ENCODE peak calls at places on chromosomes 6 and 20, in ten cellular contexts. One of them, this sample, is unnamed.

GRCh38 chr6:34938268-34938667 is 49.2 kb downstream of the ANKS1A start:
- DNase-seq in nephron progenitor cell: no peak
- DNase-seq in effector CD8-positive, alpha-beta T cell: no peak
- DNase-seq in HCT116: no peak
- DNase-seq in choroid plexus epithelial cell: no peak
- DNase-seq in right atrium auricular region: no peak
- DNase-seq in endothelial cell: no peak
- DNase-seq in transverse colon: no peak
- DNase-seq in stimulated activated CD4-positive, alpha-beta T cell treated with anti-CD3 and anti-CD28 coated beads, Interleukin-15, amount 100 ng/mL, for 1 hour: no peak
- DNase-seq in ACHN: no peak
- DNase-seq in this sample: no peak

GRCh38 chr6:167832497-167833395 is 6.0 kb downstream of the AFDN start:
- DNase-seq in stimulated activated CD4-positive, alpha-beta T cell treated with anti-CD3 and anti-CD28 coated beads, Interleukin-15, amount 100 ng/mL, for 1 hour: no peak
- DNase-seq in ACHN: peak
- DNase-seq in nephron progenitor cell: no peak
- DNase-seq in endothelial cell: no peak
- DNase-seq in effector CD8-positive, alpha-beta T cell: no peak
- DNase-seq in choroid plexus epithelial cell: peak
- DNase-seq in transverse colon: no peak
- DNase-seq in right atrium auricular region: no peak
- DNase-seq in HCT116: no peak
- DNase-seq in this sample: no peak

GRCh38 chr6:138682722-138683521 is 90.6 kb upstream of the CCDC28A start:
- DNase-seq in endothelial cell: no peak
- DNase-seq in ACHN: peak
- DNase-seq in choroid plexus epithelial cell: peak
- DNase-seq in HCT116: no peak
- DNase-seq in stimulated activated CD4-positive, alpha-beta T cell treated with anti-CD3 and anti-CD28 coated beads, Interleukin-15, amount 100 ng/mL, for 1 hour: no peak
- DNase-seq in nephron progenitor cell: no peak
- DNase-seq in right atrium auricular region: no peak
- DNase-seq in effector CD8-positive, alpha-beta T cell: no peak
- DNase-seq in transverse colon: no peak
- DNase-seq in this sample: peak

GRCh38 chr6:4021862-4022715 is 56.8 kb downstream of the FAM217A start:
- DNase-seq in stimulated activated CD4-positive, alpha-beta T cell treated with anti-CD3 and anti-CD28 coated beads, Interleukin-15, amount 100 ng/mL, for 1 hour: no peak
- DNase-seq in choroid plexus epithelial cell: peak
- DNase-seq in right atrium auricular region: no peak
- DNase-seq in effector CD8-positive, alpha-beta T cell: no peak
- DNase-seq in ACHN: peak
- DNase-seq in nephron progenitor cell: no peak
- DNase-seq in transverse colon: no peak
- DNase-seq in endothelial cell: no peak
- DNase-seq in HCT116: no peak
- DNase-seq in this sample: no peak

GRCh38 chr20:43702502-43702901 is 24.3 kb downstream of the GTSF1L start:
- DNase-seq in ACHN: no peak
- DNase-seq in endothelial cell: no peak
- DNase-seq in HCT116: no peak
- DNase-seq in choroid plexus epithelial cell: no peak
- DNase-seq in effector CD8-positive, alpha-beta T cell: no peak
- DNase-seq in right atrium auricular region: no peak
- DNase-seq in stimulated activated CD4-positive, alpha-beta T cell treated with anti-CD3 and anti-CD28 coated beads, Interleukin-15, amount 100 ng/mL, for 1 hour: no peak
- DNase-seq in transverse colon: no peak
- DNase-seq in nephron progenitor cell: no peak
- DNase-seq in this sample: no peak

GRCh38 chr20:25394996-25395395 is 4.4 kb upstream of the ABHD12 start:
- DNase-seq in stimulated activated CD4-positive, alpha-beta T cell treated with anti-CD3 and anti-CD28 coated beads, Interleukin-15, amount 100 ng/mL, for 1 hour: no peak
- DNase-seq in right atrium auricular region: no peak
- DNase-seq in ACHN: no peak
- DNase-seq in effector CD8-positive, alpha-beta T cell: no peak
- DNase-seq in HCT116: no peak
- DNase-seq in choroid plexus epithelial cell: no peak
- DNase-seq in nephron progenitor cell: no peak
- DNase-seq in transverse colon: no peak
- DNase-seq in endothelial cell: no peak
- DNase-seq in this sample: no peak

GRCh38 chr20:7673841-7674240 is 266.4 kb downstream of the HAO1 start:
- DNase-seq in endothelial cell: no peak
- DNase-seq in transverse colon: no peak
- DNase-seq in right atrium auricular region: no peak
- DNase-seq in stimulated activated CD4-positive, alpha-beta T cell treated with anti-CD3 and anti-CD28 coated beads, Interleukin-15, amount 100 ng/mL, for 1 hour: no peak
- DNase-seq in effector CD8-positive, alpha-beta T cell: no peak
- DNase-seq in HCT116: no peak
- DNase-seq in choroid plexus epithelial cell: peak
- DNase-seq in ACHN: no peak
- DNase-seq in nephron progenitor cell: no peak
- DNase-seq in this sample: no peak

GRCh38 chr6:2872417-2873358 is 30.4 kb downstream of the SERPINB9 start:
- DNase-seq in right atrium auricular region: no peak
- DNase-seq in transverse colon: no peak
- DNase-seq in effector CD8-positive, alpha-beta T cell: no peak
- DNase-seq in choroid plexus epithelial cell: no peak
- DNase-seq in stimulated activated CD4-positive, alpha-beta T cell treated with anti-CD3 and anti-CD28 coated beads, Interleukin-15, amount 100 ng/mL, for 1 hour: no peak
- DNase-seq in HCT116: no peak
- DNase-seq in ACHN: no peak
- DNase-seq in nephron progenitor cell: no peak
- DNase-seq in endothelial cell: no peak
- DNase-seq in this sample: no peak

GRCh38 chr20:41391587-41392001 is 25.0 kb upstream of the EMILIN3 start:
- DNase-seq in choroid plexus epithelial cell: no peak
- DNase-seq in nephron progenitor cell: no peak
- DNase-seq in HCT116: no peak
- DNase-seq in transverse colon: no peak
- DNase-seq in stimulated activated CD4-positive, alpha-beta T cell treated with anti-CD3 and anti-CD28 coated beads, Interleukin-15, amount 100 ng/mL, for 1 hour: no peak
- DNase-seq in effector CD8-positive, alpha-beta T cell: no peak
- DNase-seq in endothelial cell: no peak
- DNase-seq in ACHN: no peak
- DNase-seq in right atrium auricular region: no peak
- DNase-seq in this sample: no peak

GRCh38 chr20:37526238-37526838 is 1.3 kb downstream of the BLCAP start:
- DNase-seq in choroid plexus epithelial cell: peak
- DNase-seq in stimulated activated CD4-positive, alpha-beta T cell treated with anti-CD3 and anti-CD28 coated beads, Interleukin-15, amount 100 ng/mL, for 1 hour: no peak
- DNase-seq in effector CD8-positive, alpha-beta T cell: no peak
- DNase-seq in transverse colon: peak
- DNase-seq in ACHN: peak
- DNase-seq in right atrium auricular region: no peak
- DNase-seq in HCT116: no peak
- DNase-seq in nephron progenitor cell: peak
- DNase-seq in endothelial cell: peak
- DNase-seq in this sample: peak

GRCh38 chr20:63622732-63623131 is 4.2 kb downstream of the GMEB2 start:
- DNase-seq in choroid plexus epithelial cell: no peak
- DNase-seq in HCT116: no peak
- DNase-seq in ACHN: no peak
- DNase-seq in nephron progenitor cell: no peak
- DNase-seq in transverse colon: no peak
- DNase-seq in effector CD8-positive, alpha-beta T cell: no peak
- DNase-seq in stimulated activated CD4-positive, alpha-beta T cell treated with anti-CD3 and anti-CD28 coated beads, Interleukin-15, amount 100 ng/mL, for 1 hour: no peak
- DNase-seq in right atrium auricular region: no peak
- DNase-seq in endothelial cell: no peak
- DNase-seq in this sample: no peak

GRCh38 chr6:42527204-42527603 is 36.6 kb upstream of the UBR2 start:
- DNase-seq in right atrium auricular region: no peak
- DNase-seq in ACHN: no peak
- DNase-seq in transverse colon: no peak
- DNase-seq in choroid plexus epithelial cell: no peak
- DNase-seq in stimulated activated CD4-positive, alpha-beta T cell treated with anti-CD3 and anti-CD28 coated beads, Interleukin-15, amount 100 ng/mL, for 1 hour: no peak
- DNase-seq in endothelial cell: no peak
- DNase-seq in HCT116: no peak
- DNase-seq in nephron progenitor cell: no peak
- DNase-seq in effector CD8-positive, alpha-beta T cell: no peak
- DNase-seq in this sample: no peak

GRCh38 chr6:3157151-3157933 is at the start of gene TUBB2A:
- DNase-seq in ACHN: peak
- DNase-seq in choroid plexus epithelial cell: peak
- DNase-seq in transverse colon: peak
- DNase-seq in stimulated activated CD4-positive, alpha-beta T cell treated with anti-CD3 and anti-CD28 coated beads, Interleukin-15, amount 100 ng/mL, for 1 hour: peak
- DNase-seq in endothelial cell: peak
- DNase-seq in HCT116: peak
- DNase-seq in effector CD8-positive, alpha-beta T cell: peak
- DNase-seq in right atrium auricular region: peak
- DNase-seq in nephron progenitor cell: peak
- DNase-seq in this sample: peak

GRCh38 chr20:20370087-20370575 is 2.2 kb downstream of the INSM1 start:
- DNase-seq in effector CD8-positive, alpha-beta T cell: no peak
- DNase-seq in nephron progenitor cell: no peak
- DNase-seq in transverse colon: no peak
- DNase-seq in endothelial cell: no peak
- DNase-seq in choroid plexus epithelial cell: peak
- DNase-seq in right atrium auricular region: no peak
- DNase-seq in HCT116: no peak
- DNase-seq in ACHN: no peak
- DNase-seq in stimulated activated CD4-positive, alpha-beta T cell treated with anti-CD3 and anti-CD28 coated beads, Interleukin-15, amount 100 ng/mL, for 1 hour: no peak
- DNase-seq in this sample: no peak

GRCh38 chr6:2741756-2742155 is 9.0 kb downstream of the MYLK4 start:
- DNase-seq in right atrium auricular region: no peak
- DNase-seq in effector CD8-positive, alpha-beta T cell: no peak
- DNase-seq in endothelial cell: no peak
- DNase-seq in choroid plexus epithelial cell: no peak
- DNase-seq in stimulated activated CD4-positive, alpha-beta T cell treated with anti-CD3 and anti-CD28 coated beads, Interleukin-15, amount 100 ng/mL, for 1 hour: no peak
- DNase-seq in ACHN: no peak
- DNase-seq in nephron progenitor cell: no peak
- DNase-seq in transverse colon: no peak
- DNase-seq in HCT116: no peak
- DNase-seq in this sample: no peak

GRCh38 chr6:21026576-21027273 is 492.5 kb downstream of the CDKAL1 start:
- DNase-seq in nephron progenitor cell: no peak
- DNase-seq in effector CD8-positive, alpha-beta T cell: no peak
- DNase-seq in right atrium auricular region: no peak
- DNase-seq in HCT116: no peak
- DNase-seq in ACHN: no peak
- DNase-seq in stimulated activated CD4-positive, alpha-beta T cell treated with anti-CD3 and anti-CD28 coated beads, Interleukin-15, amount 100 ng/mL, for 1 hour: no peak
- DNase-seq in choroid plexus epithelial cell: peak
- DNase-seq in transverse colon: no peak
- DNase-seq in endothelial cell: no peak
- DNase-seq in this sample: no peak

GRCh38 chr6:1363729-1364572 is 25.4 kb upstream of the FOXF2 start:
- DNase-seq in HCT116: peak
- DNase-seq in endothelial cell: peak
- DNase-seq in nephron progenitor cell: no peak
- DNase-seq in choroid plexus epithelial cell: peak
- DNase-seq in ACHN: peak
- DNase-seq in stimulated activated CD4-positive, alpha-beta T cell treated with anti-CD3 and anti-CD28 coated beads, Interleukin-15, amount 100 ng/mL, for 1 hour: no peak
- DNase-seq in effector CD8-positive, alpha-beta T cell: no peak
- DNase-seq in transverse colon: no peak
- DNase-seq in right atrium auricular region: no peak
- DNase-seq in this sample: no peak

GRCh38 chr6:31896856-31897611 is 464 bp downstream of the EHMT2 start:
- DNase-seq in ACHN: no peak
- DNase-seq in stimulated activated CD4-positive, alpha-beta T cell treated with anti-CD3 and anti-CD28 coated beads, Interleukin-15, amount 100 ng/mL, for 1 hour: no peak
- DNase-seq in endothelial cell: no peak
- DNase-seq in nephron progenitor cell: peak
- DNase-seq in transverse colon: no peak
- DNase-seq in choroid plexus epithelial cell: no peak
- DNase-seq in HCT116: no peak
- DNase-seq in right atrium auricular region: no peak
- DNase-seq in effector CD8-positive, alpha-beta T cell: no peak
- DNase-seq in this sample: no peak

GRCh38 chr20:44204156-44204831 is 6.3 kb downstream of the OSER1 start:
- DNase-seq in right atrium auricular region: peak
- DNase-seq in stimulated activated CD4-positive, alpha-beta T cell treated with anti-CD3 and anti-CD28 coated beads, Interleukin-15, amount 100 ng/mL, for 1 hour: no peak
- DNase-seq in HCT116: peak
- DNase-seq in effector CD8-positive, alpha-beta T cell: no peak
- DNase-seq in nephron progenitor cell: no peak
- DNase-seq in choroid plexus epithelial cell: peak
- DNase-seq in ACHN: peak
- DNase-seq in transverse colon: no peak
- DNase-seq in endothelial cell: no peak
- DNase-seq in this sample: peak

GRCh38 chr6:158835616-158836221 is 16.6 kb upstream of the EZR start:
- DNase-seq in transverse colon: peak
- DNase-seq in right atrium auricular region: peak
- DNase-seq in stimulated activated CD4-positive, alpha-beta T cell treated with anti-CD3 and anti-CD28 coated beads, Interleukin-15, amount 100 ng/mL, for 1 hour: no peak
- DNase-seq in effector CD8-positive, alpha-beta T cell: no peak
- DNase-seq in HCT116: no peak
- DNase-seq in endothelial cell: no peak
- DNase-seq in choroid plexus epithelial cell: no peak
- DNase-seq in nephron progenitor cell: peak
- DNase-seq in ACHN: no peak
- DNase-seq in this sample: peak

GRCh38 chr20:14958626-14959025 is 621.2 kb upstream of the FLRT3 start:
- DNase-seq in effector CD8-positive, alpha-beta T cell: no peak
- DNase-seq in HCT116: no peak
- DNase-seq in right atrium auricular region: no peak
- DNase-seq in choroid plexus epithelial cell: no peak
- DNase-seq in nephron progenitor cell: no peak
- DNase-seq in endothelial cell: no peak
- DNase-seq in ACHN: no peak
- DNase-seq in transverse colon: no peak
- DNase-seq in stimulated activated CD4-positive, alpha-beta T cell treated with anti-CD3 and anti-CD28 coated beads, Interleukin-15, amount 100 ng/mL, for 1 hour: no peak
- DNase-seq in this sample: no peak

GRCh38 chr6:46412662-46413061 is 78.6 kb downstream of the RCAN2 start:
- DNase-seq in HCT116: no peak
- DNase-seq in transverse colon: no peak
- DNase-seq in ACHN: no peak
- DNase-seq in choroid plexus epithelial cell: no peak
- DNase-seq in stimulated activated CD4-positive, alpha-beta T cell treated with anti-CD3 and anti-CD28 coated beads, Interleukin-15, amount 100 ng/mL, for 1 hour: no peak
- DNase-seq in effector CD8-positive, alpha-beta T cell: no peak
- DNase-seq in right atrium auricular region: no peak
- DNase-seq in nephron progenitor cell: no peak
- DNase-seq in endothelial cell: no peak
- DNase-seq in this sample: no peak

GRCh38 chr6:112179631-112180030 is 74.7 kb downstream of the LAMA4 start:
- DNase-seq in right atrium auricular region: no peak
- DNase-seq in nephron progenitor cell: no peak
- DNase-seq in transverse colon: no peak
- DNase-seq in endothelial cell: no peak
- DNase-seq in effector CD8-positive, alpha-beta T cell: no peak
- DNase-seq in HCT116: no peak
- DNase-seq in choroid plexus epithelial cell: no peak
- DNase-seq in stimulated activated CD4-positive, alpha-beta T cell treated with anti-CD3 and anti-CD28 coated beads, Interleukin-15, amount 100 ng/mL, for 1 hour: no peak
- DNase-seq in ACHN: no peak
- DNase-seq in this sample: no peak

GRCh38 chr6:21500894-21501293 is 92.7 kb upstream of the SOX4 start:
- DNase-seq in ACHN: no peak
- DNase-seq in effector CD8-positive, alpha-beta T cell: no peak
- DNase-seq in transverse colon: peak
- DNase-seq in right atrium auricular region: no peak
- DNase-seq in stimulated activated CD4-positive, alpha-beta T cell treated with anti-CD3 and anti-CD28 coated beads, Interleukin-15, amount 100 ng/mL, for 1 hour: no peak
- DNase-seq in HCT116: no peak
- DNase-seq in endothelial cell: no peak
- DNase-seq in nephron progenitor cell: no peak
- DNase-seq in choroid plexus epithelial cell: no peak
- DNase-seq in this sample: no peak

This sample was measured in Calu3.